ENCODE peak calls at places on chromosome 7, in seven cellular contexts. H is iris pigment epithelial cell, J is GM04504, K is mesendoderm, U is Caco-2, Y is renal cortical epithelial cell, L is Calu3. I is an unnamed sample.

GRCh38 chr7:131164025-131164899 is 163.4 kb upstream of the MKLN1 start:
- DNase-seq in Y (peak), K (peak), U (no peak), L (no peak), J (peak), H (peak), I (no peak)

GRCh38 chr7:70492641-70493040 is 639.3 kb upstream of the GALNT17 start:
- DNase-seq in K (no peak), Y (no peak), L (no peak), H (no peak), J (no peak), U (no peak), I (no peak)

GRCh38 chr7:6438427-6438826 is 9.3 kb downstream of the DAGLB start:
- DNase-seq in Y (no peak), J (no peak), H (no peak), K (no peak), L (no peak), U (no peak), I (no peak)

GRCh38 chr7:106504207-106504606 is 156.8 kb downstream of the CCDC71L start:
- DNase-seq in Y (no peak), J (no peak), K (no peak), L (no peak), H (no peak), U (no peak), I (no peak)

GRCh38 chr7:64951250-64951848 is 39.5 kb downstream of the ZNF117 start:
- DNase-seq in U (peak), Y (peak), J (peak), H (peak), K (peak), L (peak), I (peak)

GRCh38 chr7:575425-576366 is 56.0 kb upstream of the PDGFA start:
- DNase-seq in Y (no peak), J (no peak), H (no peak), K (no peak), U (no peak), L (no peak), I (no peak)

GRCh38 chr7:6528401-6529130 is 22.7 kb downstream of the GRID2IP start:
- DNase-seq in H (no peak), K (no peak), U (no peak), Y (no peak), L (no peak), J (no peak), I (no peak)

GRCh38 chr7:94055963-94056362 is 51.8 kb upstream of the BET1 start:
- DNase-seq in K (no peak), L (no peak), H (no peak), J (no peak), Y (peak), U (no peak), I (no peak)

GRCh38 chr7:80146561-80146960 is 11.9 kb downstream of the GNAI1 start:
- DNase-seq in Y (no peak), J (no peak), L (no peak), U (no peak), K (no peak), H (no peak), I (no peak)

GRCh38 chr7:149799397-149800168 is 26.2 kb upstream of the ZNF467 start:
- DNase-seq in L (peak), Y (no peak), K (peak), U (peak), H (no peak), J (no peak), I (peak)

GRCh38 chr7:38215734-38216670 is 38.0 kb downstream of the STARD3NL start:
- DNase-seq in H (peak), K (peak), U (peak), Y (peak), L (peak), J (peak), I (peak)

GRCh38 chr7:37491919-37492694 is 43.4 kb upstream of the ELMO1 start:
- DNase-seq in J (no peak), K (peak), Y (no peak), L (no peak), U (no peak), H (no peak), I (no peak)

GRCh38 chr7:43727003-43727402 is 2.3 kb downstream of the COA1 start:
- DNase-seq in K (no peak), J (no peak), Y (no peak), U (no peak), L (no peak), H (no peak), I (no peak)

GRCh38 chr7:97012293-97013005 is 7.1 kb downstream of the DLX6 start:
- DNase-seq in K (peak), Y (no peak), U (no peak), H (no peak), L (no peak), J (no peak), I (no peak)

GRCh38 chr7:20064181-20064970 is 152.8 kb downstream of the MACC1 start:
- DNase-seq in Y (peak), U (peak), K (no peak), H (peak), J (no peak), L (no peak), I (no peak)

GRCh38 chr7:101882595-101883564 is 65.5 kb downstream of the CUX1 start:
- DNase-seq in J (peak), U (peak), H (peak), L (peak), Y (peak), K (peak), I (no peak)

GRCh38 chr7:25930492-25931048 is 221.4 kb upstream of the NFE2L3 start:
- DNase-seq in U (no peak), Y (no peak), K (no peak), H (no peak), J (no peak), L (no peak), I (no peak)

GRCh38 chr7:2321020-2321419 is 6.8 kb upstream of the SNX8 start:
- DNase-seq in L (no peak), H (no peak), U (peak), K (peak), J (no peak), Y (no peak), I (no peak)

GRCh38 chr7:48088559-48089414 is at the start of gene UPP1:
- DNase-seq in K (peak), U (peak), L (peak), Y (peak), H (peak), J (peak), I (peak)

GRCh38 chr7:121262221-121262620 is 66.6 kb upstream of the WNT16 start:
- DNase-seq in Y (no peak), U (no peak), K (no peak), L (no peak), H (peak), J (no peak), I (no peak)

GRCh38 chr7:143492799-143493568 is 15.3 kb downstream of the TAS2R41 start:
- DNase-seq in L (no peak), Y (no peak), U (no peak), J (no peak), H (peak), K (peak), I (no peak)

GRCh38 chr7:128829391-128830166 is 627 bp upstream of the FLNC start:
- DNase-seq in H (peak), J (no peak), K (peak), L (peak), U (peak), Y (peak), I (no peak)

GRCh38 chr7:134757938-134758337 is 21.5 kb upstream of the CALD1 start:
- DNase-seq in J (no peak), K (no peak), Y (no peak), U (no peak), L (no peak), H (peak), I (no peak)

GRCh38 chr7:139813141-139813540 is 15.9 kb upstream of the TBXAS1 start:
- DNase-seq in H (no peak), J (no peak), U (no peak), Y (no peak), K (no peak), L (no peak), I (no peak)

GRCh38 chr7:84372712-84373111 is 178.1 kb upstream of the SEMA3A start:
- DNase-seq in J (no peak), L (no peak), K (no peak), H (peak), U (no peak), Y (peak), I (no peak)

GRCh38 chr7:107494315-107494751 is 24.5 kb downstream of the GPR22 start:
- DNase-seq in U (no peak), K (no peak), J (no peak), Y (no peak), L (no peak), H (no peak), I (no peak)

GRCh38 chr7:121182281-121182680 is 146.5 kb upstream of the WNT16 start:
- DNase-seq in U (no peak), K (no peak), H (no peak), J (no peak), Y (no peak), L (no peak), I (no peak)

GRCh38 chr7:77664715-77665114 is 31.5 kb upstream of the RSBN1L start:
- DNase-seq in L (no peak), U (no peak), J (no peak), Y (no peak), K (no peak), H (no peak), I (no peak)

GRCh38 chr7:130869918-130870317 is 135.9 kb upstream of the KLF14 start:
- DNase-seq in K (no peak), U (no peak), J (no peak), L (no peak), H (no peak), Y (no peak), I (no peak)

GRCh38 chr7:134842901-134843300 is 63.5 kb downstream of the CALD1 start:
- DNase-seq in H (no peak), J (no peak), K (no peak), Y (no peak), U (no peak), L (no peak), I (no peak)